ENCODE peak calls at places on chromosomes 3 and 15, in five cellular contexts. X is mammary epithelial cell, B is MV-4-11, J is HFF-Myc, Y is RWPE1. I is an unnamed sample.
A peak's percentile ranks its signal among the peaks of the same experiment; 100 is the strongest.

GRCh38 chr15:54836052-54836795 is 360.5 kb downstream of the RSL24D1 start:
- DNase-seq in X (no peak), B (no peak), J (no peak), Y (no peak), I (no peak)

GRCh38 chr3:18351823-18352744 is 73.1 kb downstream of the SATB1 start:
- DNase-seq in X (no peak), B (no peak), J (no peak), Y (no peak), I (no peak)

GRCh38 chr3:24496529-24497482 is 2.2 kb upstream of the THRB start:
- DNase-seq in X (no peak), B (no peak), J (peak; percentile 41), Y (no peak), I (no peak)

GRCh38 chr15:64681424-64682024 is 93.9 kb downstream of the RBPMS2 start:
- DNase-seq in X (peak; percentile 53), B (peak; percentile 39), J (peak; percentile 38), Y (peak; percentile 77), I (no peak)

GRCh38 chr15:51341366-51342248 is at the start of gene GLDN:
- DNase-seq in X (peak; percentile 11), B (no peak), J (no peak), Y (no peak), I (no peak)

GRCh38 chr15:33963831-33964664 is 4.2 kb upstream of the CHRM5 start:
- DNase-seq in X (peak; percentile 14), B (peak; percentile 29), J (no peak), Y (peak; percentile 34), I (no peak)

GRCh38 chr15:94263341-94264273 is 32.2 kb downstream of the MCTP2 start:
- DNase-seq in X (no peak), B (peak; percentile 40), J (no peak), Y (no peak), I (no peak)

GRCh38 chr3:61559108-61559731 is 2.2 kb upstream of the PTPRG start:
- DNase-seq in X (no peak), B (no peak), J (no peak), Y (no peak), I (no peak)

GRCh38 chr3:132593950-132594328 is 3.1 kb upstream of the ACKR4 start:
- DNase-seq in X (peak; percentile 90), B (no peak), J (no peak), Y (peak; percentile 69), I (no peak)